ENCODE peak calls at places on chromosomes 16 and 17, in five cellular contexts. F is GM19239, E is cerebellum, I is H54, W is fibroblast of mammary gland. G is an unnamed sample.

GRCh38 chr16:4387769-4388168 is 16.1 kb downstream of the VASN start:
- DNase-seq in I (no peak), W (no peak), F (no peak), E (no peak), G (no peak)

GRCh38 chr17:1126801-1127550 is 52.8 kb downstream of the ABR start:
- DNase-seq in I (no peak), E (peak; percentile 89), F (no peak), W (no peak), G (peak; percentile 87)

GRCh38 chr16:27177031-27177774 is 26.1 kb upstream of the KDM8 start:
- DNase-seq in E (no peak), F (no peak), I (peak; percentile 73), W (peak; percentile 89), G (no peak)

GRCh38 chr17:29726721-29727252 is 104.1 kb upstream of the CORO6 start:
- DNase-seq in E (no peak), W (peak; percentile 22), I (no peak), F (no peak), G (no peak)

GRCh38 chr17:80948961-80949450 is 42.6 kb upstream of the CHMP6 start:
- DNase-seq in W (no peak), F (no peak), I (no peak), E (no peak), G (no peak)

GRCh38 chr17:6456914-6457687 is 12.8 kb downstream of the PIMREG start:
- DNase-seq in E (no peak), F (no peak), W (peak; percentile 78), I (peak; percentile 96), G (no peak)

GRCh38 chr17:69425978-69426377 is 11.5 kb downstream of the MAP2K6 start:
- DNase-seq in I (no peak), E (no peak), W (no peak), F (no peak), G (no peak)

GRCh38 chr16:4601317-4602186 is 13.1 kb downstream of the UBALD1 start:
- DNase-seq in W (no peak), I (no peak), E (peak; percentile 92), F (no peak), G (peak; percentile 96)

GRCh38 chr17:80443916-80444708 is 29.1 kb downstream of the ENDOV start:
- DNase-seq in F (no peak), I (no peak), E (peak; percentile 85), W (no peak), G (peak; percentile 91)

GRCh38 chr16:81624718-81625543 is 154.2 kb upstream of the PLCG2 start:
- DNase-seq in E (no peak), I (no peak), W (no peak), F (no peak), G (no peak)

GRCh38 chr17:75450270-75450669 is 6.2 kb upstream of the TMEM94 start:
- DNase-seq in E (no peak), F (no peak), I (no peak), W (no peak), G (no peak)

GRCh38 chr17:67125924-67126323 is 81.6 kb downstream of the CACNG1 start:
- DNase-seq in E (no peak), F (no peak), I (no peak), W (no peak), G (no peak)

GRCh38 chr17:58254803-58255202 is 16.4 kb downstream of the LPO start:
- DNase-seq in I (no peak), F (no peak), E (no peak), W (no peak), G (no peak)

GRCh38 chr17:78537217-78537860 is 39.9 kb downstream of the DNAH17 start:
- DNase-seq in W (no peak), E (no peak), F (no peak), I (no peak), G (no peak)

GRCh38 chr17:33858682-33859081 is 396.4 kb upstream of the CCL2 start:
- DNase-seq in E (no peak), W (no peak), F (no peak), I (no peak), G (no peak)

GRCh38 chr17:2563543-2563942 is 29.9 kb upstream of the PAFAH1B1 start:
- DNase-seq in I (no peak), E (no peak), W (no peak), F (no peak), G (no peak)

GRCh38 chr16:82027629-82028035 is 7.4 kb upstream of the HSD17B2 start:
- DNase-seq in W (no peak), E (no peak), F (no peak), I (no peak), G (no peak)

GRCh38 chr17:61205406-61205805 is 194.2 kb upstream of the TBX2 start:
- DNase-seq in E (no peak), I (no peak), W (no peak), F (no peak), G (no peak)

GRCh38 chr17:77675816-77676799 is 282.4 kb upstream of the TNRC6C start:
- DNase-seq in E (no peak), I (no peak), W (no peak), F (no peak), G (no peak)

GRCh38 chr16:86479419-86479818 is 30.9 kb upstream of the FOXF1 start:
- DNase-seq in W (peak; percentile 66), E (no peak), I (no peak), F (no peak), G (no peak)